ENCODE peak calls at places on chromosomes 13 and 19, in five cellular contexts. G is stimulated activated CD8-positive, alpha-beta memory T cell treated with anti-CD3 and anti-CD28 coated beads, Interleukin-7, amount 100 ng/mL, for 24 hours; S is GF-D8; Z is ovary; B is WTC11. D is an unnamed sample.

GRCh38 chr19:17659996-17660395 is 28.2 kb downstream of the UNC13A start:
- DNase-seq in Z (peak), B (no peak), G (no peak), S (no peak), D (no peak)

GRCh38 chr19:16470911-16471811 is 609 bp downstream of the EPS15L1 start:
- DNase-seq in B (no peak), Z (peak), G (no peak), S (no peak), D (no peak)

GRCh38 chr19:8615813-8616596 is 5.5 kb upstream of the ADAMTS10 start:
- DNase-seq in S (peak), B (peak), Z (no peak), G (peak), D (peak)

GRCh38 chr13:39603424-39603947 is 493 bp upstream of the LHFPL6 start:
- DNase-seq in Z (peak), B (peak), G (no peak), S (no peak), D (no peak)

GRCh38 chr19:45097776-45098520 is 5.0 kb downstream of the PPP1R37 start:
- DNase-seq in B (no peak), G (no peak), S (no peak), Z (peak), D (peak)

GRCh38 chr13:77386046-77386445 is 59.2 kb upstream of the MYCBP2 start:
- DNase-seq in S (no peak), Z (no peak), B (no peak), G (no peak), D (no peak)

GRCh38 chr19:6214881-6215541 is 64.8 kb downstream of the MLLT1 start:
- DNase-seq in B (no peak), Z (no peak), G (no peak), S (no peak), D (peak)

GRCh38 chr19:4640247-4641000 is 1.1 kb downstream of the TNFAIP8L1 start:
- DNase-seq in Z (no peak), S (no peak), G (no peak), B (no peak), D (peak)

GRCh38 chr19:45733160-45733810 is at the start of gene MEIOSIN:
- DNase-seq in Z (no peak), S (no peak), B (no peak), G (no peak), D (no peak)

GRCh38 chr19:46839752-46840151 is 10.9 kb downstream of the AP2S1 start:
- DNase-seq in S (no peak), B (no peak), Z (no peak), G (no peak), D (peak)

GRCh38 chr13:89568276-89568675 is 1779.2 kb upstream of the MIR17HG start:
- DNase-seq in B (no peak), Z (no peak), S (no peak), G (no peak), D (no peak)

GRCh38 chr13:110965038-110965754 is 50.3 kb upstream of the ANKRD10 start:
- DNase-seq in B (no peak), S (no peak), Z (no peak), G (no peak), D (no peak)

GRCh38 chr13:20121154-20121515 is 39.7 kb downstream of the GJA3 start:
- DNase-seq in S (no peak), Z (no peak), B (no peak), G (no peak), D (no peak)

GRCh38 chr19:13014101-13014920 is 19.0 kb downstream of the NFIX start:
- DNase-seq in S (peak), G (no peak), B (peak), Z (no peak), D (peak)

GRCh38 chr19:38173324-38174041 is 50.5 kb downstream of the DPF1 start:
- DNase-seq in B (no peak), Z (no peak), G (no peak), S (no peak), D (peak)

GRCh38 chr19:35031072-35031881 is 1.0 kb downstream of the SCN1B start:
- DNase-seq in Z (peak), G (no peak), S (no peak), B (peak), D (peak)

GRCh38 chr19:38734426-38735256 is 9.6 kb downstream of the CAPN12 start:
- DNase-seq in S (peak), G (no peak), Z (peak), B (no peak), D (peak)

GRCh38 chr13:37403776-37404497 is 194.6 kb downstream of the POSTN start:
- DNase-seq in B (no peak), Z (no peak), G (no peak), S (no peak), D (no peak)

GRCh38 chr19:10505583-10506229 is 2.5 kb upstream of the KEAP1 start:
- DNase-seq in B (peak), S (peak), Z (peak), G (peak), D (peak)

GRCh38 chr13:38674208-38674607 is 12.7 kb upstream of the FREM2 start:
- DNase-seq in G (no peak), B (no peak), Z (no peak), S (no peak), D (no peak)

GRCh38 chr19:6590458-6591319 is at the start of gene CD70:
- DNase-seq in G (no peak), B (peak), S (no peak), Z (no peak), D (peak)

GRCh38 chr13:73708393-73708985 is 425.7 kb downstream of the KLF12 start:
- DNase-seq in Z (peak), G (no peak), S (peak), B (peak), D (no peak)

GRCh38 chr13:100363351-100363750 is 225.2 kb downstream of the GGACT start:
- DNase-seq in S (no peak), G (no peak), Z (no peak), B (no peak), D (no peak)